ENCODE peak calls at places on chromosomes 4 and X, in seven cellular contexts. I is T-helper 1 cell, U is GM04504, J is T-cell, F is ELR, W is nephron progenitor cell, Q is ovary. C is an unnamed sample.

GRCh38 chr4:56995525-56995924 is 16.8 kb downstream of the POLR2B start:
- DNase-seq in U (peak), W (no peak), F (no peak), I (no peak), Q (peak), J (no peak), C (no peak)

GRCh38 chr4:149754526-149754925 is 61.1 kb downstream of the IQCM start:
- DNase-seq in J (no peak), F (peak), U (no peak), W (no peak), Q (no peak), I (no peak), C (no peak)

GRCh38 chr4:83677656-83678055 is 141.7 kb downstream of the GPAT3 start:
- DNase-seq in U (peak), J (no peak), Q (no peak), I (no peak), W (no peak), F (no peak), C (no peak)

GRCh38 chr4:41719417-41719816 is 29.1 kb downstream of the PHOX2B start:
- DNase-seq in F (peak), J (no peak), I (no peak), W (no peak), U (no peak), Q (no peak), C (no peak)

GRCh38 chr4:2247128-2248043 is 5.5 kb upstream of the HAUS3 start:
- DNase-seq in W (no peak), F (no peak), J (no peak), I (no peak), U (no peak), Q (peak), C (no peak)

GRCh38 chrX:120144178-120144844 is 14.1 kb upstream of the RHOXF2 start:
- DNase-seq in U (no peak), W (peak), J (no peak), F (no peak), I (no peak), Q (peak), C (no peak)

GRCh38 chr4:147924604-147925412 is 192.9 kb downstream of the ARHGAP10 start:
- DNase-seq in U (peak), J (no peak), Q (peak), W (peak), I (no peak), F (peak), C (no peak)

GRCh38 chrX:107676559-107677378 is 48.5 kb downstream of the PRPS1 start:
- DNase-seq in J (no peak), Q (peak), W (peak), U (peak), F (peak), I (peak), C (peak)

GRCh38 chr4:105633241-105633640 is 75.2 kb downstream of the INTS12 start:
- DNase-seq in F (no peak), J (no peak), Q (no peak), I (no peak), U (no peak), W (no peak), C (no peak)

GRCh38 chr4:84496356-84497219 is 2.5 kb downstream of the NKX6-1 start:
- DNase-seq in F (no peak), W (peak), I (no peak), J (no peak), Q (no peak), U (no peak), C (no peak)

GRCh38 chr4:114015444-114015899 is 36.0 kb upstream of the ARSJ start:
- DNase-seq in I (no peak), J (no peak), W (no peak), U (peak), Q (no peak), F (peak), C (no peak)

GRCh38 chr4:117429506-117429905 is 344.1 kb upstream of the TRAM1L1 start:
- DNase-seq in W (no peak), F (no peak), J (no peak), I (no peak), Q (no peak), U (no peak), C (no peak)

GRCh38 chr4:102734591-102735385 is 26.0 kb downstream of the MANBA start:
- DNase-seq in W (no peak), U (no peak), F (peak), I (no peak), Q (no peak), J (no peak), C (no peak)

GRCh38 chrX:45479835-45480422 is 279.3 kb upstream of the DIPK2B start:
- DNase-seq in W (no peak), Q (no peak), I (no peak), J (no peak), F (peak), U (peak), C (no peak)

GRCh38 chr4:138344064-138344463 is 101.9 kb upstream of the SLC7A11 start:
- DNase-seq in J (no peak), Q (no peak), U (no peak), I (no peak), F (no peak), W (no peak), C (no peak)

GRCh38 chr4:145804134-145804533 is 124.2 kb downstream of the C4orf51 start:
- DNase-seq in J (no peak), U (peak), W (no peak), F (peak), I (no peak), Q (no peak), C (no peak)

GRCh38 chr4:78734451-78735003 is 41.6 kb upstream of the BMP2K start:
- DNase-seq in F (no peak), J (no peak), I (no peak), U (no peak), Q (no peak), W (no peak), C (no peak)

GRCh38 chr4:76307670-76308014 is 1.1 kb downstream of the STBD1 start:
- DNase-seq in Q (peak), J (no peak), U (no peak), F (no peak), W (no peak), I (no peak), C (no peak)

GRCh38 chrX:153875391-153876111 is 10.4 kb downstream of the L1CAM start:
- DNase-seq in F (peak), Q (peak), J (peak), I (peak), U (no peak), W (peak), C (peak)

GRCh38 chr4:186726440-186727148 is 2.9 kb upstream of the FAT1 start:
- DNase-seq in W (peak), U (no peak), Q (peak), I (no peak), F (peak), J (no peak), C (no peak)

GRCh38 chr4:73505567-73505966 is 24.0 kb downstream of the AFM start:
- DNase-seq in Q (no peak), U (no peak), I (no peak), J (no peak), F (no peak), W (no peak), C (no peak)